ENCODE peak calls at places on chromosomes 12 and 14, in nine cellular contexts. K, D, R, S, A, L, W, T and H are unnamed samples.

GRCh38 chr12:9910716-9911421 is 21.3 kb downstream of the CLEC2A start:
- DNase-seq in T (no peak), R (no peak), K (peak), D (no peak), W (no peak), L (no peak), S (peak), A (no peak), H (no peak)

GRCh38 chr14:72763892-72764291 is 130.0 kb downstream of the DPF3 start:
- DNase-seq in T (no peak), L (no peak), S (no peak), W (no peak), K (peak), D (no peak), A (no peak), R (no peak), H (no peak)

GRCh38 chr12:104374806-104375205 is 71.3 kb downstream of the EID3 start:
- DNase-seq in R (no peak), A (no peak), K (no peak), W (no peak), T (no peak), D (no peak), L (no peak), S (no peak), H (no peak)

GRCh38 chr12:124686001-124686884 is 118.8 kb upstream of the NCOR2 start:
- DNase-seq in L (no peak), A (peak), D (peak), K (no peak), W (peak), T (no peak), R (peak), S (peak), H (no peak)

GRCh38 chr12:31867292-31867691 is 91.9 kb upstream of the RESF1 start:
- DNase-seq in L (no peak), S (no peak), T (no peak), K (no peak), W (no peak), A (no peak), D (no peak), R (no peak), H (no peak)

GRCh38 chr12:116155383-116155782 is 122.1 kb downstream of the MED13L start:
- DNase-seq in K (no peak), R (no peak), L (no peak), A (no peak), D (no peak), T (no peak), W (no peak), S (no peak), H (no peak)

GRCh38 chr14:29682789-29683188 is 244.9 kb downstream of the PRKD1 start:
- DNase-seq in S (no peak), R (no peak), W (no peak), K (no peak), A (no peak), T (no peak), D (no peak), L (no peak), H (no peak)

GRCh38 chr14:61179776-61180398 is 101.3 kb downstream of the TMEM30B start:
- DNase-seq in W (no peak), D (peak), T (no peak), R (peak), A (no peak), L (no peak), S (no peak), K (no peak), H (no peak)

GRCh38 chr14:73786942-73787759 is 64.5 kb upstream of the PTGR2 start:
- DNase-seq in L (peak), S (peak), R (peak), D (peak), A (peak), T (peak), W (peak), K (peak), H (peak)

GRCh38 chr14:50766338-50766886 is 64.5 kb downstream of the NIN start:
- DNase-seq in W (no peak), D (peak), K (no peak), S (no peak), A (no peak), T (no peak), R (no peak), L (no peak), H (no peak)

GRCh38 chr12:89831696-89832095 is 123.1 kb upstream of the ATP2B1 start:
- DNase-seq in A (no peak), K (no peak), T (no peak), L (no peak), W (no peak), D (no peak), S (no peak), R (no peak), H (no peak)

GRCh38 chr14:96260341-96260821 is 4.4 kb downstream of the BDKRB1 start:
- DNase-seq in T (no peak), A (no peak), K (no peak), R (peak), W (peak), L (no peak), S (no peak), D (peak), H (no peak)

GRCh38 chr12:30537228-30537627 is 158.4 kb downstream of the IPO8 start:
- DNase-seq in S (no peak), K (no peak), D (no peak), R (no peak), T (no peak), W (no peak), L (no peak), A (no peak), H (no peak)

GRCh38 chr12:30533518-30533917 is 162.2 kb downstream of the IPO8 start:
- DNase-seq in R (peak), D (no peak), L (no peak), K (no peak), A (no peak), S (no peak), T (no peak), W (peak), H (no peak)

GRCh38 chr12:30529489-30530269 is 166.0 kb downstream of the IPO8 start:
- DNase-seq in S (no peak), W (no peak), A (no peak), D (no peak), R (no peak), L (no peak), T (no peak), K (no peak), H (no peak)

DNA sequence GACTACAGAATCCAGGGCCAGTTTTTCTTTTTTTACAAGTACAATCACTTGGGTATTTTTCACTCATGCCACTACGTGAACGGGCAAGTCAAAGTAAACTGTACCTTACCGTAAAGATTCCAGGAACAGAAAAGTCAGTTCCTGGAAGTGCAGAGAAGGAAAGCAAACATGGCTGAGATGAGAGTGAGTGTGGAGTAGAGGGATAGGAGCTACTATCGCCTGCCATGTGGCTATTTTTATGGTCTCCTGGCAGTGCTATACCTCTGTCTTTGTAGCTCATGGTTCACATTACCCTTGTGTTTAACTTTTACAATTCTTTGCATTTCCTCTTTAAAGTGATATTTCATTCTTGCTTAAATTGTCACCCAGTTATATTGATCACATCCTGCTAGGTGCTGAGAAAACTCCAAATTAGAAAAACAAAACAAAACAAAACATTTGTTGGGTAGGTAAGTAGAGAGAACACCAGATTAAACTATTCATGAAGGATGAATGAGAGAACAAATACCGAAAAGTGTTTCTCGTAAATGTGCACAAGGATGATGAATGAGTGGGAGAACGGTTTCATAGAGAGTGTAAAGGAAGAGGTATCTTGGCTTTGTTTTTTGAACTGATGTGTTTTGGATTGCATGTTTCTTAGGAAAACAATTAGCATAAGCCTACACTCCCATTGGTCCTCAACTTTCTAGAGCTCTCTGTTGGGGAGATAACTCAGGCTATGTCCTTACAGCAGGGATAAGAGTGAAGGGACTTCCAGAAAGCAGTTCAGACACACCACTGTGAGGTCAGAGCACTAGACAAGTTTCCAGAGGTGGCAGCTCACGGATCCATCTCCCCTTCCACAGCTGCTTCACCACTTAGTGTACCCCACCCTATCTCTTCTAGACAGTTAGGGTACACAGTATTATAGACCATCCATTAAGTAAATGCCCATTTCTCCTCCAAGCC is 163.7 kb downstream of the IPO8 start:
- DNase-seq in T (no peak), W (no peak), K (no peak), A (no peak), D (no peak), S (no peak), R (no peak), L (no peak), H (no peak)
- H3K27ac ChIP-seq in T (no peak), W (no peak), K (no peak), A (no peak), D (no peak), S (no peak), R (no peak), L (no peak), H (no peak)

DNA sequence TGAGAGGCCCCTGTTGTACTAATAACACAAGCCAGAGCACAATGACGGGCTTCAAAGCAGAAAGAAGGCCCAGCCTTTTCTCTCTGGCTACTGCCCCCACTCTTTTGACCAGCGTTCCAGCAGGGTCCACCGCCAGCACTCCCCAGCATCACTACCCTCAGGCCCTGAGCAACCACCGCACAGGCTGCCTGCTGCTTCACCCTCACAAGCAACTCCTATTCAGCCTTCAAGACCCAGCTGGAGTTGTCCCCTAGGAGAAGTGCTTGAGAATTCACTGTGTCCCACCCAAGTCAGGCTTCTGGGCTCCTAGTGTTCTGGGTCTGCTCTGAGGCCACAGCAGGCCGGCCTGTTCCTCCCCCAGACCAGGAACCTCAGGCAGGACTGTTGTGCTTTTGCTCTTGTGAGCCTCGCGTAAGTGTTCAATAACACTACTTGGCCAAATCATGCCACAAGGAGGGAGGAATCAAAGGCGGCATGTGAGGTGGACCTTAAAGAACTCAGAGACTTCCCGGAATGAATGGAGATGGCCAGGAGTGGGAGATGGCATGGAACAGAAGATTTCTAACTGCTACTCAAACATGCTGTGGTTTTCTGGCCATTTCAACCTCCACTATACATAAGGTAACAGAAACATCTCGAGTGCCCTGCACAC is 83.3 kb upstream of the GPR68 start:
- DNase-seq in R (no peak), W (no peak), L (no peak), A (no peak), T (no peak), S (no peak), K (no peak), D (no peak), H (no peak)
- H3K27ac ChIP-seq in R (no peak), W (no peak), L (peak), A (no peak), T (no peak), S (no peak), K (no peak), D (no peak), H (no peak)

GRCh38 chr12:105961821-105962671 is 176.7 kb downstream of the NUAK1 start:
- DNase-seq in W (no peak), D (peak), A (no peak), K (no peak), S (no peak), T (no peak), L (no peak), R (peak), H (no peak)
- H3K27ac ChIP-seq in W (no peak), D (no peak), A (no peak), K (no peak), S (no peak), T (no peak), L (no peak), R (no peak), H (no peak)

DNA sequence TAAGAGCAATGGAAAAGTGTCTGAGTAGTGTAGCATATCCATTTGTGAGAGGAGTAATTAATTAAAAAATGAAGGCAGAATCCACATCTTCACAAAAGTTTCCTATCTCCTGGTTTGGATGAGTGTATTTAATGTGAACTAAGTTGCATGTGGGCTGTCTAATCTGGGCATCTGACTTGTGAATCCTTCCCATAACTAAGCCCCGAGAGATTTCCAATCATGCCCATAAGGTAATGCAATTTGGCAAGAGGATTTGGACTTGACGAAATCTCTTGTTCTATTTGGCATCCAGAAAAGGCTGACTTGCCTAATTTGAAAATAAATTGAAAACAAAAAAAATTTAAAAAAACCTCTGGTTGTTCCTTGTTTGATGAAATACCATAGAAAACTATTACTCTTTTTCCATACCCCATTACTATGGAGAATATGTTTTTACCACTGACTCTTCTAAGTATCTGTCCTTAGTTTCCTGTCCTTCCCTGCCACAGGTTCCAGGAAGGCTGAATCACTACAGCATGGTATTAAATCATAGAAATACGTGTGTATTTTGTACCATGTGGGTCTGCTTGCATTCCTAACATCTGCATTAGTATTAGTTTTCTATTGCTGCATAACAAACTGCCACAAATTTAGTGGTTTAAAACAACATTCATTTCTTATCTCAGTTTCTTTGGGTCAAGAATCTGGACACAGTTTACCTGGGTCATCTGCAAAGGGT is 48.4 kb downstream of the ETV6 start:
- DNase-seq in S (no peak), K (no peak), L (no peak), A (no peak), T (peak), R (peak), D (peak), W (peak), H (no peak)
- H3K27ac ChIP-seq in S (no peak), K (no peak), L (no peak), A (peak), T (peak), R (no peak), D (no peak), W (no peak), H (no peak)

DNA sequence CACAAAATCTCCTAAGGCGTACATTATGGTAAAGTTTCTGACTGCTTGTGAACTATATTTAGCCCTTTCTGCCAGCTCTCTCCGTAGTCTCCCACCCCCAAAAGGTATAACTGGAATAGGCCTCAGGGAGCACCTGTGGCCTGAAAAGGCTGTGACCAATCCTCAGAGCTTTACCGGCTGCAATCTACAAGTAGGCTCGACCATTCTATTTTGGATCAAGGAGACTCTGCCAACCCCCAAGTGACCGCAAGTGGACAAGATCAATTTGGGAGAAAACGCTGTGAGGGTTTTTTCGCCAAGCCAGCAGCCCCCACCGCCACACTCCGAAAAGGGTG is 1.2 kb downstream of the PPTC7 start:
- DNase-seq in D (peak), L (no peak), K (no peak), T (no peak), W (no peak), R (no peak), A (no peak), S (no peak), H (no peak)
- H3K27ac ChIP-seq in D (peak), L (peak), K (no peak), T (peak), W (peak), R (no peak), A (peak), S (peak), H (peak)

GRCh38 chr14:105473033-105473676 is 1.5 kb upstream of the CRIP2 start:
- DNase-seq in R (no peak), A (no peak), D (no peak), W (no peak), T (peak), K (no peak), S (no peak), L (peak), H (no peak)

GRCh38 chr14:105475916-105476845 is 1.6 kb downstream of the CRIP2 start:
- DNase-seq in T (peak), S (no peak), D (peak), W (peak), L (peak), A (peak), R (peak), K (peak), H (peak)

GRCh38 chr14:105473677-105474477 is 744 bp upstream of the CRIP2 start:
- DNase-seq in R (peak), K (peak), L (peak), W (peak), T (peak), D (peak), A (peak), S (peak), H (no peak)

GRCh38 chr14:105475269-105475915 is 771 bp downstream of the CRIP2 start:
- DNase-seq in L (peak), W (no peak), T (peak), R (peak), D (peak), S (no peak), K (peak), A (no peak), H (no peak)

DNA sequence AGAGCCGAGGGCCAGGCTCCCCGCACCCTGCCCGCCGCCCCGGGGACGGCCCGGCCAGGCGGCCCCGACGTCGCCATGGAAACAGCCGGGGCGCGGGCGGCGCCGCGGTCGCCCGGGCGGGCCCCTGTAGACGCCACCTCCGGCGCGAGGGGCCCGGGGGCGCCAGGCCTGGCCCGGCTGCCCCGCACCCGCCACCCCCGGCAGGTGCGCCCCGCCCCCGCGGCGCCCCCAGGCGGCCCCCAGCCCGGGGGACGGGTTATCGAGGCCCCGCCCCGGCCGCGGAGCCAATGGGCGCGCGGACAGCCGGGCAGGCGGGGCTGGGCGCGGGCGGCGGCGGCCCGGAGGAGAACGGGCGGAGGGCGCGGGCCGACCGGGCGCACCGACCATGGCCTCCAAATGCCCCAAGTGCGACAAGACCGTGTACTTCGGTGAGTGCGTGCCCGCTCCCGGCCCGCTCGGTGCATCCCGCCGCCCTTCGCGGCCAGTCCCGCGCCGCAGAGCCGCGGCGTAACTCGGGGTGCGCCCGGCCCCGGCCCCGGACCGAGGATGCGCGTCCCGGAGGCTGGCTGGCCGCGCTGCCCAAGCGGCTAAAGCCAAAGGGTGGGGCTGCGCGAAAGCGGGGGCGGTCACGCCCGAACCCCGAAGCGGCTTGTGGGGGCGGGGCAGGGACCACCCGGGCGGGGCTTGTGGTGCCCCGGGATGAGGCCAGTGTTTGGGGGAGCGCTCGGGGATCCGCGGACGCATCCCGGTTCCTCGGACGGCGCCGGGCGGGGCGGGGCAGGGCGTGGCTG is at the start of gene CRIP2:
- DNase-seq in S (peak), L (peak), T (no peak), R (peak), A (no peak), W (peak), D (peak), K (peak), H (no peak)
- H3K27ac ChIP-seq in S (peak), L (peak), T (peak), R (peak), A (peak), W (peak), D (peak), K (no peak), H (peak)

GRCh38 chr12:29547151-29547561 is 49.7 kb upstream of the OVCH1 start:
- DNase-seq in K (no peak), L (no peak), D (peak), W (peak), S (no peak), T (no peak), R (peak), A (no peak), H (no peak)
- H3K27ac ChIP-seq in K (no peak), L (no peak), D (peak), W (no peak), S (no peak), T (no peak), R (peak), A (peak), H (no peak)

DNA sequence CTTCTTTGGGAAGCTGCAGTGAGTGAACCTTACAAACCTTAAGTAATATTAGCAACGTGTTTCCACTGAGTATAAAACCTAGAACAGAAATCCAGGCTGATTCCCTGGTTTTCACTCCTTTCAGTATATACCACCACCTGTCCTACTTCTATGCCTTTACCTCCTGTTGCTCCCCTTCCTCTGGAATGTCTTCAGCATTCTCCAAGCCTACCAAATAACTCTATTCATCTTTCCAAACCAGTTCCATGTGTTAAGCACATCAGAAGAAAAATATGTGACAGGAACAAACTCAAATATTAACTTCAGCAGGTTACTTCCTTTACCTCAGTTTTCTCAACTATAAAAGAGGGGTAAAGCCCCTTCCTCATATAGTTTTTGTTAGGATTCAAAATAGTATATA is 39.8 kb downstream of the LIMA1 start:
- DNase-seq in W (no peak), T (no peak), S (no peak), R (no peak), A (no peak), D (peak), L (no peak), K (no peak), H (no peak)
- H3K27ac ChIP-seq in W (no peak), T (peak), S (no peak), R (peak), A (peak), D (peak), L (no peak), K (no peak), H (no peak)

GRCh38 chr14:99574099-99574880 is 29.7 kb downstream of the CCDC85C start:
- DNase-seq in D (peak), A (peak), K (peak), W (peak), T (no peak), L (peak), S (peak), R (peak), H (no peak)
- H3K27ac ChIP-seq in D (no peak), A (peak), K (peak), W (peak), T (peak), L (peak), S (peak), R (peak), H (peak)

GRCh38 chr12:91948504-91948903 is 197.1 kb downstream of the BTG1 start:
- DNase-seq in A (no peak), T (no peak), R (no peak), L (no peak), S (no peak), W (no peak), D (no peak), K (no peak), H (no peak)
- H3K27ac ChIP-seq in A (no peak), T (no peak), R (no peak), L (no peak), S (no peak), W (no peak), D (no peak), K (no peak), H (no peak)